ENCODE peak calls at places on chromosomes 7 and 10, in four cellular contexts. S is pancreas, B is astrocyte of the spinal cord, Z is heart left ventricle. F is an unnamed sample.
A peak's percentile ranks its signal among the peaks of the same experiment; 100 is the strongest.

GRCh38 chr10:21993360-21994001 is 10.0 kb downstream of the DNAJC1 start:
- DNase-seq in S (no peak), B (peak; percentile 49), Z (no peak), F (no peak)

GRCh38 chr10:118721005-118721876 is 33.5 kb downstream of the CACUL1 start:
- DNase-seq in S (peak; percentile 62), B (peak; percentile 67), Z (no peak), F (peak; percentile 63)

GRCh38 chr7:127413962-127414361 is 21.5 kb upstream of the ZNF800 start:
- DNase-seq in S (no peak), B (no peak), Z (no peak), F (no peak)

GRCh38 chr7:142581341-142581740 is 167.9 kb upstream of the PRSS1 start:
- DNase-seq in S (no peak), B (no peak), Z (no peak), F (no peak)

GRCh38 chr10:14712991-14713422 is 61.7 kb downstream of the FAM107B start:
- DNase-seq in S (no peak), B (peak; percentile 26), Z (no peak), F (no peak)

GRCh38 chr10:19097151-19097550 is 48.5 kb downstream of the MALRD1 start:
- DNase-seq in S (no peak), B (peak; percentile 2), Z (no peak), F (no peak)

GRCh38 chr10:79472449-79472848 is 27.0 kb upstream of the ZCCHC24 start:
- DNase-seq in S (no peak), B (no peak), Z (no peak), F (no peak)

GRCh38 chr10:106548832-106549231 is 615.7 kb downstream of the SORCS1 start:
- DNase-seq in S (no peak), B (no peak), Z (no peak), F (no peak)

GRCh38 chr7:11489280-11489679 is 342.7 kb downstream of the THSD7A start:
- DNase-seq in S (no peak), B (no peak), Z (no peak), F (no peak)

GRCh38 chr7:11491811-11492210 is 340.2 kb downstream of the THSD7A start:
- DNase-seq in S (no peak), B (no peak), Z (no peak), F (no peak)

GRCh38 chr7:11485626-11486025 is 346.4 kb downstream of the THSD7A start:
- DNase-seq in S (no peak), B (no peak), Z (no peak), F (no peak)

GRCh38 chr7:11486271-11486670 is 345.7 kb downstream of the THSD7A start:
- DNase-seq in S (no peak), B (no peak), Z (no peak), F (no peak)
- TF ChIP-seq CTCF in S (no peak), B (peak; percentile 18), Z (peak; percentile 47), F (no peak)

GRCh38 chr10:24862586-24862985 is 89.8 kb downstream of the PRTFDC1 start:
- DNase-seq in S (no peak), B (no peak), Z (no peak), F (no peak)

GRCh38 chr10:24871501-24871900 is 80.9 kb downstream of the PRTFDC1 start:
- DNase-seq in S (no peak), B (no peak), Z (no peak), F (no peak)

GRCh38 chr10:24869354-24870016 is 82.9 kb downstream of the PRTFDC1 start:
- DNase-seq in S (no peak), B (peak; percentile 68), Z (no peak), F (no peak)

GRCh38 chr10:24871006-24871405 is 81.4 kb downstream of the PRTFDC1 start:
- DNase-seq in S (no peak), B (no peak), Z (no peak), F (no peak)

DNA sequence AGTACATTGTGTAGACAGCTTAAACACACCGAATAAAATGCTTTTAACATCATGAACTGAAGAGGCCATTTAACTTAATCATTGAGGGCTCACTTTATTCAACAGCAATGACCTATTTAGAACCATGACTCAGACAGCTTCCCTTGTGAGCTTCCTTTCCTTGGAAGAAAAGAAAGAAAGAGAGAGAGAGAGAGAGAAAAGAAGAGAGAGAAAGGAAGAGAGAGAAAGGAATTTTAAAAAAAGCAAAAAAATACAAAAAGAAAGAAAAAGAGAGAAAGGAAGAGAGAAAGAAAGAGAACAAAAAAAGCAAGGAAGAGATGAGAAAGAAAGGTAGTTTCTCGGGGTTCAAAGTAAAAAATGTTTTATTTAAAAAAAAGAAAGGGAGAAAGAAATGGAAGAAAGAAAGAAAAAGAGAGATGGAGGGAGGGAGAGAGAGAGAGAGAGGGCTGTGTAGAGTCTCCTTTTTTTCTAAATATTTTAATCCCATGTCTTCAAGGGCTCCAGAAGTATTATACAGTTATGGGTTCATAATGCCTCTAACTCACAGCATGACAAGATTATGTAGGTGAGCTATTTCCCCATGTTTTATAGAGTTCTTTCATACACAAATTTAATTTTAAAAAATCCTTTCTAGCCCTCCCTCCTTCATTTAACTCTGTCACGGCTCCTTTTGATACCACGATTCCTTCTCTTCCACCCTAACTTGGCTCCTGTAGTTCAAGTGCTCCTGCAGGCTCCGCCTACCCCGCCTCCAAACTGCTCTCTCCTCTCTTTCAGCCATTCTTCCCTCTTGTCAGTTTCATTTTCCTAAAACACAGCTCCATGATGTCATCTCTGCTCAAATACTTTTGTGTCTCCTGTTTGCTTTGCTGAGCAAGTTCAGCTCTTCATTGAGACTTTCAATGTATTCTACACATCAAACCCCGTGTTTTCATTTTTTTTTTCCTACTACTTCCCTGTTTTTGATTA is 85.5 kb downstream of the PRTFDC1 start:
- DNase-seq in S (no peak), B (peak; percentile 77), Z (peak; percentile 75), F (no peak)
- TF ChIP-seq CTCF in S (no peak), B (no peak), Z (no peak), F (no peak)

GRCh38 chr10:70671619-70672164 is 614 bp upstream of the ADAMTS14 start:
- DNase-seq in S (no peak), B (no peak), Z (no peak), F (no peak)
- TF ChIP-seq CTCF in S (no peak), B (peak; percentile 36), Z (no peak), F (no peak)

DNA sequence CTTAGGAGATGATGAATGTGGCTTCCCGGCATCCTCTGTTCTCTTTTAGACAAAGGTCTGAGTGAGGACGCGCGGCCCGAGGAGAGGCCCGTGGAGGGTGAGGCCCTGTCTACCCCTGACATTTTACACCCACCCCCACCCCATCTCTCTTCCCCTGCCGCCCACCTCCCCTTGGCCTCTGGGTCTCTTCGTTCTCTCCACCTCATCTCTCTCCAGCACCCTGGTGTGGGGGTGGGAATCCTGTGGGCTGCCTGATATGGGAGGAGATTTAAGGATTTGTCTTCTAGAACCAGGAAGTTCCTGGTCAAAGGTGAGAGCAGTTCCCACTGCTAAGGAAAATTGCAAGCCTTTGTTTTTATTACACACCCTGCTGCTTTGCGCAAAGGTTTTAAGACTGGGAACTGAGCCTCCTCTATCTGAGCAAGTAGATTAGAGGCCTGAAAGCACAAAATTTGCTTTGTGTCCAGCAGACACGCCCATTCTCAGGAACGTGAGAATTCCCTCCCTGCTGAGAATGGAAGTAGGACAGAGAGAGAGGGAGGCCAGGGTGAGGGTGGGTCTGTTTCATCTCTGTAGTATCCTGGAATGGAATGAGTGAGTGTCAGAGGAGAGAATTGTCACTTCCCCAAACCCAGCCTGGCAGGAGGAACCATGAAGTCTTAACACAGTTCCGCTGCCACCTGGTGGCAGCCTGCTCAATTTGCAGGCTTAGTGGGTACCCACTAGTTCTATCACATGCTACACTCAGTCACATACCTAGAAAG is 91.2 kb downstream of the GTF2IRD1 start:
- DNase-seq in S (peak; percentile 62), B (peak; percentile 64), Z (no peak), F (peak; percentile 14)
- TF ChIP-seq CTCF in S (peak; percentile 44), B (peak; percentile 63), Z (peak; percentile 29), F (peak; percentile 79)

GRCh38 chr10:97550336-97551149 is 22.0 kb upstream of the ANKRD2 start:
- DNase-seq in S (no peak), B (no peak), Z (no peak), F (no peak)
- TF ChIP-seq CTCF in S (no peak), B (no peak), Z (no peak), F (no peak)

GRCh38 chr7:85829817-85830432 is 643.1 kb upstream of the SEMA3D start:
- DNase-seq in S (no peak), B (peak; percentile 25), Z (no peak), F (no peak)
- TF ChIP-seq CTCF in S (no peak), B (peak; percentile 34), Z (no peak), F (no peak)

GRCh38 chr10:97358349-97358748 is 23.8 kb upstream of the FRAT2 start:
- DNase-seq in S (no peak), B (no peak), Z (no peak), F (no peak)

GRCh38 chr10:97356918-97357317 is 22.4 kb upstream of the FRAT2 start:
- DNase-seq in S (no peak), B (no peak), Z (no peak), F (no peak)

GRCh38 chr10:97353945-97354344 is 19.4 kb upstream of the FRAT2 start:
- DNase-seq in S (no peak), B (no peak), Z (no peak), F (no peak)

GRCh38 chr10:97356318-97356914 is 21.9 kb upstream of the FRAT2 start:
- DNase-seq in S (no peak), B (no peak), Z (no peak), F (no peak)

DNA sequence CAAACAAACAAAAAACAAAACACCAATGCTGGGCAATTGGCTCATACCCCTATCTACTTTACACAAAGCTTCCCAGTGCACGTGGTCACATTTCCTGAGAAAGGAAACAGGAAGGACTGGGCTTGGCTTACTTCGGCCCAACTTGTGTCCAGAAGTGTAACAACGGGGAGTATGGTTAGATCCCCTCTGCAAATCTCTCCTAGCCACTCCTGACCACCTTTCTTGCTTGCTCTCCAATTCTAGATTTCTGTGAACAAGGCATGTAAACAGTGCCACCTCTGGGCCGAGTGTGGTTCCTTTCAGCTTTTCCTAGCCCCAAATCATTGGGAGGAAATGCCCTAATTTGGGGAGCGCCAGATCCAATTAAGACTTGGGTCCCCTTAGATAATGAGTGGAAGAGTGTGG is 21.0 kb upstream of the FRAT2 start:
- DNase-seq in S (no peak), B (no peak), Z (no peak), F (peak; percentile 42)
- TF ChIP-seq CTCF in S (no peak), B (peak; percentile 36), Z (peak; percentile 52), F (no peak)

GRCh38 chr7:43937444-43937843 is 11.2 kb downstream of the UBE2D4 start:
- DNase-seq in S (no peak), B (no peak), Z (no peak), F (no peak)

GRCh38 chr7:43938892-43939482 is 12.8 kb downstream of the UBE2D4 start:
- DNase-seq in S (peak; percentile 89), B (no peak), Z (no peak), F (no peak)

GRCh38 chr7:43944286-43944685 is 18.1 kb downstream of the UBE2D4 start:
- DNase-seq in S (no peak), B (no peak), Z (no peak), F (no peak)

GRCh38 chr7:43943702-43944187 is 17.5 kb downstream of the UBE2D4 start:
- DNase-seq in S (no peak), B (no peak), Z (no peak), F (no peak)

GRCh38 chr7:43942997-43943701 is 16.9 kb downstream of the UBE2D4 start:
- DNase-seq in S (peak; percentile 58), B (no peak), Z (no peak), F (no peak)
- TF ChIP-seq CTCF in S (no peak), B (no peak), Z (no peak), F (no peak)